ENCODE peak calls at places on chromosomes 3 and 15, in ten cellular contexts. One of them, this sample, is unnamed.

GRCh38 chr15:70420421-70421196 is 322.9 kb upstream of the TLE3 start:
- DNase-seq in psoas muscle: no peak
- DNase-seq in KBM-7: no peak
- DNase-seq in sigmoid colon: no peak
- DNase-seq in renal cortical epithelial cell: no peak
- DNase-seq in aorta: no peak
- DNase-seq in stimulated activated CD8-positive, alpha-beta memory T cell treated with anti-CD3 and anti-CD28 coated beads, Interleukin-4, amount 100 ng/mL, for 24 hours: no peak
- DNase-seq in DND-41: no peak
- DNase-seq in tibial artery: no peak
- DNase-seq in GM10248: no peak
- DNase-seq in this sample: no peak

GRCh38 chr3:148924572-148924971 is 59.5 kb downstream of the CPA3 start:
- DNase-seq in psoas muscle: no peak
- DNase-seq in KBM-7: no peak
- DNase-seq in sigmoid colon: no peak
- DNase-seq in renal cortical epithelial cell: peak; percentile 12
- DNase-seq in aorta: no peak
- DNase-seq in stimulated activated CD8-positive, alpha-beta memory T cell treated with anti-CD3 and anti-CD28 coated beads, Interleukin-4, amount 100 ng/mL, for 24 hours: no peak
- DNase-seq in DND-41: no peak
- DNase-seq in tibial artery: no peak
- DNase-seq in GM10248: no peak
- DNase-seq in this sample: no peak

GRCh38 chr3:158569717-158570244 is 1.2 kb upstream of the MLF1 start:
- DNase-seq in psoas muscle: no peak
- DNase-seq in KBM-7: no peak
- DNase-seq in sigmoid colon: no peak
- DNase-seq in renal cortical epithelial cell: no peak
- DNase-seq in aorta: no peak
- DNase-seq in stimulated activated CD8-positive, alpha-beta memory T cell treated with anti-CD3 and anti-CD28 coated beads, Interleukin-4, amount 100 ng/mL, for 24 hours: no peak
- DNase-seq in DND-41: no peak
- DNase-seq in tibial artery: no peak
- DNase-seq in GM10248: no peak
- DNase-seq in this sample: no peak

GRCh38 chr3:35393916-35394315 is 245.4 kb upstream of the ARPP21 start:
- DNase-seq in psoas muscle: no peak
- DNase-seq in KBM-7: no peak
- DNase-seq in sigmoid colon: no peak
- DNase-seq in renal cortical epithelial cell: peak; percentile 91
- DNase-seq in aorta: no peak
- DNase-seq in stimulated activated CD8-positive, alpha-beta memory T cell treated with anti-CD3 and anti-CD28 coated beads, Interleukin-4, amount 100 ng/mL, for 24 hours: no peak
- DNase-seq in DND-41: peak; percentile 18
- DNase-seq in tibial artery: no peak
- DNase-seq in GM10248: no peak
- DNase-seq in this sample: no peak

GRCh38 chr15:25905140-25905539 is 42.0 kb upstream of the ATP10A start:
- DNase-seq in psoas muscle: peak; percentile 50
- DNase-seq in KBM-7: no peak
- DNase-seq in sigmoid colon: peak; percentile 69
- DNase-seq in renal cortical epithelial cell: peak; percentile 91
- DNase-seq in aorta: peak; percentile 62
- DNase-seq in stimulated activated CD8-positive, alpha-beta memory T cell treated with anti-CD3 and anti-CD28 coated beads, Interleukin-4, amount 100 ng/mL, for 24 hours: peak; percentile 14
- DNase-seq in DND-41: no peak
- DNase-seq in tibial artery: no peak
- DNase-seq in GM10248: no peak
- DNase-seq in this sample: no peak

GRCh38 chr3:113594066-113594465 is 61.7 kb downstream of the SIDT1 start:
- DNase-seq in psoas muscle: no peak
- DNase-seq in KBM-7: no peak
- DNase-seq in sigmoid colon: no peak
- DNase-seq in renal cortical epithelial cell: no peak
- DNase-seq in aorta: no peak
- DNase-seq in stimulated activated CD8-positive, alpha-beta memory T cell treated with anti-CD3 and anti-CD28 coated beads, Interleukin-4, amount 100 ng/mL, for 24 hours: no peak
- DNase-seq in DND-41: no peak
- DNase-seq in tibial artery: no peak
- DNase-seq in GM10248: no peak
- DNase-seq in this sample: no peak

GRCh38 chr3:13801361-13802214 is 78.3 kb downstream of the WNT7A start:
- DNase-seq in psoas muscle: no peak
- DNase-seq in KBM-7: no peak
- DNase-seq in sigmoid colon: no peak
- DNase-seq in renal cortical epithelial cell: peak; percentile 50
- DNase-seq in aorta: no peak
- DNase-seq in stimulated activated CD8-positive, alpha-beta memory T cell treated with anti-CD3 and anti-CD28 coated beads, Interleukin-4, amount 100 ng/mL, for 24 hours: no peak
- DNase-seq in DND-41: no peak
- DNase-seq in tibial artery: no peak
- DNase-seq in GM10248: no peak
- DNase-seq in this sample: no peak

GRCh38 chr3:121918779-121919483 is 24.7 kb downstream of the SLC15A2 start:
- DNase-seq in psoas muscle: no peak
- DNase-seq in KBM-7: no peak
- DNase-seq in sigmoid colon: no peak
- DNase-seq in renal cortical epithelial cell: peak; percentile 23
- DNase-seq in aorta: no peak
- DNase-seq in stimulated activated CD8-positive, alpha-beta memory T cell treated with anti-CD3 and anti-CD28 coated beads, Interleukin-4, amount 100 ng/mL, for 24 hours: no peak
- DNase-seq in DND-41: no peak
- DNase-seq in tibial artery: no peak
- DNase-seq in GM10248: no peak
- DNase-seq in this sample: no peak

GRCh38 chr15:85289677-85290365 is 90.6 kb upstream of the AKAP13 start:
- DNase-seq in psoas muscle: peak; percentile 28
- DNase-seq in KBM-7: peak; percentile 55
- DNase-seq in sigmoid colon: no peak
- DNase-seq in renal cortical epithelial cell: peak; percentile 62
- DNase-seq in aorta: no peak
- DNase-seq in stimulated activated CD8-positive, alpha-beta memory T cell treated with anti-CD3 and anti-CD28 coated beads, Interleukin-4, amount 100 ng/mL, for 24 hours: no peak
- DNase-seq in DND-41: peak; percentile 6
- DNase-seq in tibial artery: no peak
- DNase-seq in GM10248: peak; percentile 41
- DNase-seq in this sample: no peak

GRCh38 chr15:80093854-80094418 is 34.5 kb downstream of the ZFAND6 start:
- DNase-seq in psoas muscle: no peak
- DNase-seq in KBM-7: peak; percentile 78
- DNase-seq in sigmoid colon: peak; percentile 82
- DNase-seq in renal cortical epithelial cell: peak; percentile 39
- DNase-seq in aorta: peak; percentile 52
- DNase-seq in stimulated activated CD8-positive, alpha-beta memory T cell treated with anti-CD3 and anti-CD28 coated beads, Interleukin-4, amount 100 ng/mL, for 24 hours: peak; percentile 2
- DNase-seq in DND-41: peak; percentile 5
- DNase-seq in tibial artery: no peak
- DNase-seq in GM10248: no peak
- DNase-seq in this sample: no peak

GRCh38 chr15:98923159-98923558 is 84.4 kb downstream of the PGPEP1L start:
- DNase-seq in psoas muscle: no peak
- DNase-seq in KBM-7: no peak
- DNase-seq in sigmoid colon: no peak
- DNase-seq in renal cortical epithelial cell: no peak
- DNase-seq in aorta: no peak
- DNase-seq in stimulated activated CD8-positive, alpha-beta memory T cell treated with anti-CD3 and anti-CD28 coated beads, Interleukin-4, amount 100 ng/mL, for 24 hours: no peak
- DNase-seq in DND-41: no peak
- DNase-seq in tibial artery: peak; percentile 62
- DNase-seq in GM10248: no peak
- DNase-seq in this sample: no peak

GRCh38 chr3:45465192-45465591 is 76.8 kb downstream of the LARS2 start:
- DNase-seq in psoas muscle: no peak
- DNase-seq in KBM-7: no peak
- DNase-seq in sigmoid colon: no peak
- DNase-seq in renal cortical epithelial cell: no peak
- DNase-seq in aorta: no peak
- DNase-seq in stimulated activated CD8-positive, alpha-beta memory T cell treated with anti-CD3 and anti-CD28 coated beads, Interleukin-4, amount 100 ng/mL, for 24 hours: no peak
- DNase-seq in DND-41: no peak
- DNase-seq in tibial artery: no peak
- DNase-seq in GM10248: no peak
- DNase-seq in this sample: no peak

GRCh38 chr3:5006755-5007202 is 27.5 kb downstream of the BHLHE40 start:
- DNase-seq in psoas muscle: no peak
- DNase-seq in KBM-7: no peak
- DNase-seq in sigmoid colon: peak; percentile 63
- DNase-seq in renal cortical epithelial cell: no peak
- DNase-seq in aorta: peak; percentile 68
- DNase-seq in stimulated activated CD8-positive, alpha-beta memory T cell treated with anti-CD3 and anti-CD28 coated beads, Interleukin-4, amount 100 ng/mL, for 24 hours: peak; percentile 64
- DNase-seq in DND-41: no peak
- DNase-seq in tibial artery: no peak
- DNase-seq in GM10248: peak; percentile 84
- DNase-seq in this sample: no peak

GRCh38 chr3:196186661-196187573 is 24.3 kb downstream of the ZDHHC19 start:
- DNase-seq in psoas muscle: no peak
- DNase-seq in KBM-7: peak; percentile 76
- DNase-seq in sigmoid colon: no peak
- DNase-seq in renal cortical epithelial cell: no peak
- DNase-seq in aorta: no peak
- DNase-seq in stimulated activated CD8-positive, alpha-beta memory T cell treated with anti-CD3 and anti-CD28 coated beads, Interleukin-4, amount 100 ng/mL, for 24 hours: no peak
- DNase-seq in DND-41: peak; percentile 45
- DNase-seq in tibial artery: no peak
- DNase-seq in GM10248: peak; percentile 60
- DNase-seq in this sample: no peak

GRCh38 chr15:100570735-100571363 is 31.1 kb downstream of the LINS1 start:
- DNase-seq in psoas muscle: no peak
- DNase-seq in KBM-7: no peak
- DNase-seq in sigmoid colon: no peak
- DNase-seq in renal cortical epithelial cell: no peak
- DNase-seq in aorta: no peak
- DNase-seq in stimulated activated CD8-positive, alpha-beta memory T cell treated with anti-CD3 and anti-CD28 coated beads, Interleukin-4, amount 100 ng/mL, for 24 hours: no peak
- DNase-seq in DND-41: no peak
- DNase-seq in tibial artery: no peak
- DNase-seq in GM10248: no peak
- DNase-seq in this sample: no peak

GRCh38 chr15:73983211-73983727 is 8.8 kb downstream of the STOML1 start:
- DNase-seq in psoas muscle: peak; percentile 76
- DNase-seq in KBM-7: no peak
- DNase-seq in sigmoid colon: peak; percentile 90
- DNase-seq in renal cortical epithelial cell: peak; percentile 85
- DNase-seq in aorta: peak; percentile 79
- DNase-seq in stimulated activated CD8-positive, alpha-beta memory T cell treated with anti-CD3 and anti-CD28 coated beads, Interleukin-4, amount 100 ng/mL, for 24 hours: no peak
- DNase-seq in DND-41: no peak
- DNase-seq in tibial artery: peak; percentile 78
- DNase-seq in GM10248: no peak
- DNase-seq in this sample: no peak

GRCh38 chr3:169591983-169592644 is 71.4 kb downstream of the MECOM start:
- DNase-seq in psoas muscle: no peak
- DNase-seq in KBM-7: no peak
- DNase-seq in sigmoid colon: no peak
- DNase-seq in renal cortical epithelial cell: peak; percentile 40
- DNase-seq in aorta: no peak
- DNase-seq in stimulated activated CD8-positive, alpha-beta memory T cell treated with anti-CD3 and anti-CD28 coated beads, Interleukin-4, amount 100 ng/mL, for 24 hours: no peak
- DNase-seq in DND-41: no peak
- DNase-seq in tibial artery: no peak
- DNase-seq in GM10248: no peak
- DNase-seq in this sample: no peak

GRCh38 chr15:85100186-85100937 is 118.7 kb downstream of the PDE8A start:
- DNase-seq in psoas muscle: no peak
- DNase-seq in KBM-7: peak; percentile 86
- DNase-seq in sigmoid colon: no peak
- DNase-seq in renal cortical epithelial cell: peak; percentile 48
- DNase-seq in aorta: no peak
- DNase-seq in stimulated activated CD8-positive, alpha-beta memory T cell treated with anti-CD3 and anti-CD28 coated beads, Interleukin-4, amount 100 ng/mL, for 24 hours: no peak
- DNase-seq in DND-41: peak; percentile 61
- DNase-seq in tibial artery: no peak
- DNase-seq in GM10248: no peak
- DNase-seq in this sample: peak; percentile 85

GRCh38 chr3:115165701-115166100 is 18.6 kb upstream of the ZBTB20 start:
- DNase-seq in psoas muscle: no peak
- DNase-seq in KBM-7: no peak
- DNase-seq in sigmoid colon: no peak
- DNase-seq in renal cortical epithelial cell: no peak
- DNase-seq in aorta: no peak
- DNase-seq in stimulated activated CD8-positive, alpha-beta memory T cell treated with anti-CD3 and anti-CD28 coated beads, Interleukin-4, amount 100 ng/mL, for 24 hours: no peak
- DNase-seq in DND-41: no peak
- DNase-seq in tibial artery: no peak
- DNase-seq in GM10248: no peak
- DNase-seq in this sample: no peak

GRCh38 chr3:45123841-45124269 is 22.3 kb downstream of the CDCP1 start:
- DNase-seq in psoas muscle: no peak
- DNase-seq in KBM-7: no peak
- DNase-seq in sigmoid colon: no peak
- DNase-seq in renal cortical epithelial cell: peak; percentile 99
- DNase-seq in aorta: peak; percentile 51
- DNase-seq in stimulated activated CD8-positive, alpha-beta memory T cell treated with anti-CD3 and anti-CD28 coated beads, Interleukin-4, amount 100 ng/mL, for 24 hours: no peak
- DNase-seq in DND-41: no peak
- DNase-seq in tibial artery: no peak
- DNase-seq in GM10248: no peak
- DNase-seq in this sample: no peak

This sample was measured in Jurkat, Clone E6-1.